ENCODE peak calls at places on chromosome 14, in seven cellular contexts. J is mesenchymal stem cell, W is IMR-90, X is H1, A is mesendoderm, S is H9, L is trophoblast cell. P is an unnamed sample.

GRCh38 chr14:96578619-96579018 is 76.4 kb downstream of the PAPOLA start:
- DNase-seq in A (no peak), W (no peak), X (no peak), S (no peak), L (no peak), J (no peak), P (no peak)

GRCh38 chr14:89465894-89466293 is 48.9 kb upstream of the FOXN3 start:
- DNase-seq in S (no peak), W (no peak), L (no peak), X (no peak), J (no peak), A (no peak), P (no peak)

GRCh38 chr14:56331815-56332214 is 213.6 kb downstream of the PELI2 start:
- DNase-seq in X (no peak), A (no peak), S (no peak), L (no peak), J (no peak), W (peak; percentile 39), P (no peak)

GRCh38 chr14:61607570-61608244 is 87.6 kb upstream of the HIF1A start:
- DNase-seq in S (peak; percentile 47), X (no peak), J (no peak), L (no peak), W (no peak), A (peak; percentile 73), P (no peak)

GRCh38 chr14:77257700-77258099 is 13.3 kb downstream of the NGB start:
- DNase-seq in J (no peak), S (no peak), L (no peak), A (no peak), W (no peak), X (no peak), P (no peak)

GRCh38 chr14:93186461-93186860 is 1.3 kb downstream of the LYSET start:
- DNase-seq in X (no peak), S (no peak), W (no peak), J (peak; percentile 10), L (peak; percentile 48), A (no peak), P (no peak)

GRCh38 chr14:67514650-67515385 is 18.3 kb upstream of the PLEKHH1 start:
- DNase-seq in W (peak; percentile 33), A (no peak), L (no peak), X (peak; percentile 77), J (peak; percentile 66), S (peak; percentile 42), P (no peak)

GRCh38 chr14:89576960-89577359 is 159.9 kb upstream of the FOXN3 start:
- DNase-seq in L (no peak), S (peak; percentile 46), A (peak; percentile 89), J (no peak), X (no peak), W (peak; percentile 5), P (no peak)

GRCh38 chr14:61231810-61232209 is 49.3 kb downstream of the TMEM30B start:
- DNase-seq in S (no peak), J (no peak), A (no peak), L (no peak), W (no peak), X (no peak), P (no peak)

GRCh38 chr14:78933948-78934524 is 763.9 kb downstream of the NRXN3 start:
- DNase-seq in S (no peak), X (no peak), W (peak; percentile 49), L (no peak), A (peak; percentile 31), J (peak; percentile 47), P (peak; percentile 27)

GRCh38 chr14:22691171-22691570 is 47.0 kb upstream of the OR6J1 start:
- DNase-seq in A (no peak), W (peak; percentile 72), L (no peak), J (peak; percentile 32), S (no peak), X (no peak), P (no peak)

GRCh38 chr14:75205586-75205985 is 29.2 kb upstream of the TMED10 start:
- DNase-seq in X (no peak), W (peak; percentile 77), A (no peak), J (peak; percentile 58), S (no peak), L (no peak), P (no peak)

GRCh38 chr14:83217492-83217891 is 1683.8 kb upstream of the SEL1L start:
- DNase-seq in W (peak; percentile 96), L (no peak), X (no peak), A (no peak), S (no peak), J (peak; percentile 90), P (no peak)

GRCh38 chr14:38882533-38882932 is 220.5 kb downstream of the SEC23A start:
- DNase-seq in A (no peak), W (peak; percentile 11), X (no peak), L (no peak), S (no peak), J (peak; percentile 90), P (no peak)

DNA sequence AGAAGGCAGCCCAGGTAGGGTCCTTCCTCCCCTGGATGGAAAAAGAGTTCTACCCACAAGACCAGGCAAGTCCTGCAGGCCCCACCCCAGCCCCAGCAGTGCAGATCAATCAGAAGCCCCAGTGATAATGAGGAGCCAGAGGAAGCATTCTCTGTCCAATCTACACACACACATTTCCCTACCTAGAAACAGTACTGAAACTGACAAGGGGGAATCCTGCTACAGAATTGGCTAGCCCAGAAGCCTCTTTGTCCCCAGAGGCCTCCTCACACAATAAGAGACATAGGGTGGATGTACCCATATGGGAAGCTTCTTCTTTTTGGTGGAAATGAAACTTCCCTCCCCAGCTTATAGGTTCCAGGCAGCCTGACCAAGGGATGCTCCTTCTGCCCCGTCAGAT is 9.9 kb downstream of the FSCB start:
- DNase-seq in W (no peak), J (no peak), S (no peak), L (no peak), A (no peak), X (no peak), P (no peak)
- H2BK5ac ChIP-seq in W (no peak overlapping the region), J (no peak overlapping the region), S (no peak overlapping the region), L (no peak overlapping the region), A (no peak overlapping the region), X (no peak overlapping the region), P (no peak overlapping the region)

DNA sequence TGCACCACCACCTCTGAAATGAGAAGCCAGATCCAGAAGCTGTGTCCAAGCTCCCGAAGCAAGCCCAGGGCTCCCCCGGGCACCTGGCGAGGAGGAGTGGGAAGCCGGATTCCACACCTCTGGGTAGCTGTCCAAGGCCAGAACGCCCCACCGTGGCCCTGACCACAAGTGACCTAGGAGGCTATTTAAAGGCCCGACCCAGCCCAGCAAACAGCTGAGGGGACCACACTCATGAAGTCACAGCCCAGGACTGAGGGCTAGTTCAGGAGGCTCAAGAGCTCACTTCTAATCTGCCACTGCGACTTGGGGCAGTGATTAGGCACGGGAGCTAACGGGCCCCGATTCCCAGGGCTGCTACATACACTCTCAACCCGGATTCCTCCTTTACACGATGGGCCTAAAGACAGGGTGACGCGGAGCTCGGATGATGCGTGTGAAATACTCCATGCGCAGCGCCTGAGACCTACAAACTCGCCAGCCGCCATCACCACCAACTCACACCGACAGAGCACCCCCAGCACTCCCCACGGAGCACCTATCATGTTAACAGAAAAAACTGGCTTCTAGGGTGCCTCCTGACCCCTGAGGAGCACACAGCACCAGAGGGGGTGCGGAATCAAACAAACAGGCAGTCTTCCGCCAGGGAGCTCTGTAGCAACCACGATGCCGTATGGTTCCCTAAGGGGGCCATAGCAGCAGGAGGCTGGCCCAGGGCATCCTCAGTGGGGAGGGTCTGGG is 84.0 kb upstream of the GPR68 start:
- DNase-seq in S (no peak), W (no peak), X (no peak), L (no peak), A (no peak), J (no peak), P (no peak)
- H2BK5ac ChIP-seq in S (no peak overlapping the region), W (no peak overlapping the region), X (no peak overlapping the region), L (no peak overlapping the region), A (no peak overlapping the region), J (no peak overlapping the region), P (peak overlapping the region; percentile 42)

GRCh38 chr14:20934148-20934762 is 21.0 kb upstream of the RNASE2 start:
- DNase-seq in S (peak; percentile 85), W (no peak), X (peak; percentile 96), L (no peak), J (peak; percentile 3), A (peak; percentile 78), P (peak; percentile 46)
- H2BK5ac ChIP-seq in S (no peak overlapping the region), W (no peak overlapping the region), X (no peak overlapping the region), L (no peak overlapping the region), J (no peak overlapping the region), A (no peak overlapping the region), P (no peak overlapping the region)

GRCh38 chr14:73422515-73422914 is 35.8 kb downstream of the NUMB start:
- DNase-seq in W (no peak), X (no peak), S (no peak), A (peak; percentile 87), J (peak; percentile 35), L (no peak), P (no peak)
- H2BK5ac ChIP-seq in W (no peak overlapping the region), X (no peak overlapping the region), S (no peak overlapping the region), A (no peak overlapping the region), J (no peak overlapping the region), L (no peak overlapping the region), P (no peak overlapping the region)

GRCh38 chr14:95553141-95553540 is 18.3 kb downstream of the GLRX5 start:
- DNase-seq in W (no peak), L (no peak), X (no peak), J (no peak), S (no peak), A (no peak), P (no peak)
- H2BK5ac ChIP-seq in W (no peak overlapping the region), L (no peak overlapping the region), X (no peak overlapping the region), J (no peak overlapping the region), S (no peak overlapping the region), A (no peak overlapping the region), P (no peak overlapping the region)

DNA sequence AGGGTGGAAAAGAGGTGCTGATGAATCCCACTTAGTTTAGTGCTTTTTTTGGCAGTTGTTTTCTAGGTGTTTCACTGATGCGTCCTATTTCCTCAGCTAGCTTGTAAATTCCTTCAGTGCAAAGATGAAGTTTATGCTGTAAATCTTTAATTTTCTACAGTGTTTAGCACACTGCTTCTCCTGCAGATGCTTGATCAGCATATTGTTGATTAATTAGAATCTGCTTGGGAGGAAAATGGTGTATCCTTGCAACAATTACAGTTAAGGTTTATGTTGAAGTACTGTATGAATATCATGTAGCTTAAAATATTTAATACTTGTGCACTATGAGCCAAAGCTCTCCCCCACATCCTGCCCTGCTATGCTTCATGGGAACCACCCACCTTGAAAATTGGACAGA is 20.5 kb upstream of the DHRS4 start:
- DNase-seq in A (no peak), S (no peak), X (no peak), W (no peak), L (no peak), J (no peak), P (no peak)
- H2BK5ac ChIP-seq in A (no peak overlapping the region), S (no peak overlapping the region), X (no peak overlapping the region), W (no peak overlapping the region), L (no peak overlapping the region), J (no peak overlapping the region), P (no peak overlapping the region)

DNA sequence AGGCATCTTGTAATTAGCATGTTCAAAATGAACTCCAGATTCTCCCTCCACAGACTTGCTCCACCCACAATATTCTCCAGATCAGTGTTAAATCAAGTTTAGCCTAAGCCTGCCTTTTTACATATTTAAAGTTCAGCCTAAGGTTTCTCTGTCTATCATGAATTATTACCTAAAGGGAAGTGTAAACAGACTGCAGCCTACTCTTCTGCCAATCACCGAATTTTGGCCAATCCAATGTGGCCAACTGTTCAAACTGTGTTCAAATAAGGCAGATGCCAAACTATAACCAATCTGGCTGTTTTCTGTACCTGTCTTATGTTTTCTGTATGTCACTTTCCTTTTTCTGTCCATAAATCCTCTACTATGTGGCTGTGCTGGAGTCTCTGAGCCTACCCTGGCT is 87.2 kb downstream of the PAX9 start:
- DNase-seq in A (no peak), W (no peak), J (no peak), X (no peak), L (no peak), S (no peak), P (no peak)
- H2BK5ac ChIP-seq in A (no peak overlapping the region), W (no peak overlapping the region), J (no peak overlapping the region), X (no peak overlapping the region), L (no peak overlapping the region), S (no peak overlapping the region), P (no peak overlapping the region)

GRCh38 chr14:65035049-65035448 is 48.4 kb downstream of the FNTB start:
- DNase-seq in L (no peak), S (no peak), W (no peak), X (no peak), J (no peak), A (no peak), P (no peak)
- H2BK5ac ChIP-seq in L (no peak overlapping the region), S (no peak overlapping the region), W (no peak overlapping the region), X (no peak overlapping the region), J (no peak overlapping the region), A (no peak overlapping the region), P (no peak overlapping the region)